ENCODE peak calls at places on chromosomes 7 and 10, in four cellular contexts. I is A549, Y is HepG2, W is K562. G is an unnamed sample.

GRCh38 chr7:135693558-135693957 is 31.2 kb downstream of the STMP1 start:
- DNase-seq in I (no peak), Y (no peak), W (no peak), G (no peak)

GRCh38 chr10:23439920-23440875 is 1.3 kb downstream of the OTUD1 start:
- DNase-seq in I (no peak), Y (no peak), W (no peak), G (peak; percentile 8)

GRCh38 chr7:10677668-10678232 is 295.9 kb upstream of the PHF14 start:
- DNase-seq in I (no peak), Y (no peak), W (no peak), G (peak; percentile 20)

GRCh38 chr10:71285180-71285545 is 33.9 kb upstream of the SLC29A3 start:
- DNase-seq in I (peak; percentile 39), Y (peak; percentile 28), W (peak; percentile 86), G (peak; percentile 48)

GRCh38 chr7:50851891-50852290 is 69.2 kb upstream of the GRB10 start:
- DNase-seq in I (no peak), Y (no peak), W (no peak), G (no peak)

GRCh38 chr10:81866753-81867152 is 8.2 kb upstream of the NRG3 start:
- DNase-seq in I (no peak), Y (no peak), W (no peak), G (peak; percentile 9)

GRCh38 chr10:35035641-35036040 is 54.5 kb downstream of the CUL2 start:
- DNase-seq in I (no peak), Y (no peak), W (no peak), G (no peak)

GRCh38 chr10:116080553-116080952 is 192.5 kb downstream of the GFRA1 start:
- DNase-seq in I (peak; percentile 9), Y (no peak), W (no peak), G (no peak)

GRCh38 chr10:104337985-104338735 is at the start of gene ITPRIP:
- DNase-seq in I (peak; percentile 78), Y (peak; percentile 33), W (peak; percentile 56), G (peak; percentile 91)
- TF ChIP-seq POLR2A in I (peak; percentile 58), Y (no peak), W (peak; percentile 75), G (peak; percentile 81)

DNA sequence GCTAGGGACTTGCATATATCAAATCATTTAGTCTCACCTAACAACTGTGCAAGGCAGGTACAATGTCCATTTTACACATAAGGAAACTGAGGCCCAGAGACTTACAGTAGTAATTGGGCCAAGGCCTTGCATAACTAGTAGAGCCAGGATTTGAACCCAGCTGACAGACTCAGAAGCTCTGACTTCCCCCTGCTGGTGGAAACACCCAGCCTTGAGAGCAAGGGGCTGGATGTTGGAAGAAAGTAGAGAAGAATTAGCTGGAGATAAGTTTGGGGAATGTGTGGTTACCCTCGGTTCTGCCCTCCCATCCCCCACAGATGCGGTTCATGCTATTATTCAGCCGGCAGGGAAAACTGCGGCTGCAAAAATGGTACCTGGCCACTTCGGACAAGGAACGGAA is 2.0 kb downstream of the AP1S1 start:
- DNase-seq in I (no peak), Y (no peak), W (no peak), G (no peak)
- TF ChIP-seq MYC in I (no peak), Y (no peak), W (no peak), G (no peak)

DNA sequence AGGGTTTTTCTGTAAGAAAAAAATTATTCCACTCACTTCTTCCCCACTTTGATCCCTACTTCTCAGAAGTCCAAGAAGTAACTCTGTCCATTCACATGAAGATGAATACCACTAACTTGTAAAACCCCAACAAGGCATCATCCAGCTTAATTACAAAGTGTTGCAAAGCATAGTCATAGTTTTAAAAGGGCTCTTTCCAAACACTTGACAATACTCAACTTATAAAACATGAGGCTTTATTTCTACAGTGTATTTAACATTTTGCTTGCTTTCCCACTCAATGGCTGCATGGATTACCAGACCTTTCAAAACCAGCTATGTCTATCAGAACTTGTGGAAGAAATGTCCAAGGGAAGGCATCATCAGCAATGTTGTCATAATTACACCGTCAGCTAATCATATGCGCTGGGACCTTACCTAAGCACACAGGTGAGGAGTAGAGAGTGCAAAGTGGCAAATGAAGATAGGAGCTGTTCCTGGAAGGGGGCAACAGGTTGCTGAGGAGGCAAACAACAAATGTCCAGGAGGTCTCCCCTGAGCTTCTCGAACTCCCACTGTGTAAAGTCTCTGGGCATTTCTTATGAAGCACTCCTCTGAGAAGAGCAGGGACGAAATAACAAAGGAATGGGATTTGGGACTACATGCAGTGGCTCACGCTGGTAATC is 152.7 kb downstream of the DOCK4 start:
- DNase-seq in I (no peak), Y (no peak), W (no peak), G (no peak)
- TF ChIP-seq MAX in I (no peak), Y (no peak), W (no peak), G (no peak)

GRCh38 chr7:1503816-1504775 is at the start of gene INTS1:
- DNase-seq in I (peak; percentile 95), Y (peak; percentile 84), W (peak; percentile 91), G (peak; percentile 98)
- TF ChIP-seq POLR2A in I (peak; percentile 9), Y (peak; percentile 71), W (peak; percentile 82), G (peak; percentile 72)

DNA sequence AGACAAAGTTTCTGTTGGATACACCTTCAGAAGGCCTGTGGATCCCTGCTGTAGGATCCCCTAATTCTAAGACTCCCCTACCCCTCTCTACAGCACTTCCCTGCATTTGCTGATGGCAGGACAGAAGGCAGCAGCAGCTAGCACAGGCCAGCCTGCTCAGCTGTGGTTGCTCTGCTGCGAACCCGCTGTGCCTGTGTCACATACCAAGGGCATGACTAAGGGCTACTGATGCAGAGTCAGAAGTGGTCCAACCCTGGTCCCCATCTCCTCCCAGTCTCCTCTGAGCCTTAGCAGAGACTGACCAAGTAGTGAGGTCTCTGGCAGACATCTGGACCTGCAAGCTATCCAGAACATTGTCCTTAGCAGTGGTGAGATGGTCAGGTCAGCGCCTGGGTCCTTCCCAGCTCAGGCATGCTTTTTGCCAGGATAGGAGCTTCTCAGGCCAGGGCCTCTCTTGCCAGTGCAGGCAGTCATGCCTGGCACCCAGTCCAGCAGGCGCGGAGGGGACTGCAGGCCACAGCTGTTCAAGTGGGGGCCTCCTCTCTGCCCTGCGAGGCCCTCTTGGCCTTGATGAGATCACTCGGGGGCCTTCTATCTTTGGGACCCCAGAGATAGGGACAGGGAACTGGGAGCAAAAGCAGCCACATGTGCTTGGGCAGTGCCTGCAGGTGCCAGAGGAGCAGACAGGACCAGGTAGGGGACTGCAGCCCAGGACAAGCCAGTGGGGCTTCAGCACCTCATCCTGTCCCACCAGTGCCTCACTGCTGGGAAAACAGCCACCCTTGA is 146.4 kb downstream of the ZNF248 start:
- DNase-seq in I (peak; percentile 14), Y (no peak), W (no peak), G (no peak)
- TF ChIP-seq MYC in I (no peak), Y (no peak), W (no peak), G (peak; percentile 8)

DNA sequence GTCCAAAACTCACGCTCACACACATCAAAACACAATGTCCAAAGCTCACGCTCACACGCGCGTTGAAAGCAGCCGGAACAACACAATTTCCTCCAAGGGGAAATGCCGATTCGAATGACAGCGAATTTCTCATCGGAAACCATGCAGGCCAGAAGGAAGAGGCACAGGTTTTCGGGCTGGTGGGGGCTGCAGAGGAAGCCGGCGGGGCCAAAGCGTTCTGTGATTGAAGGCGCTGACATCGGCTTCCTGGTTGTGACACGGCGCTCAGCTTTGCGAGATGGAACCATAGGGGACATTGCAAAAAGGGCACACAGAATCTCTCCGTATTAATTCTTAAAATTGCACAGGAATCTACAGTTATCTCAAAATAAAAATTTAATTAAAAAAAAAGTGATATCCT is 61.3 kb downstream of the FOXL3 start:
- DNase-seq in I (no peak), Y (no peak), W (no peak), G (no peak)
- TF ChIP-seq MAX in I (no peak), Y (no peak), W (no peak), G (no peak)

G was measured in NB4.